ENCODE peak calls at places on chromosomes 2 and 18, in nine cellular contexts. I is PC-9, Z is tibial nerve, Q is sigmoid colon, T is fibroblast of lung, L is lower lobe of right lung, S is tibial artery, E is mammary epithelial cell, M is brain microvascular endothelial cell. O is an unnamed sample.

GRCh38 chr2:68225119-68225632 is 27.2 kb downstream of the PPP3R1 start:
- DNase-seq in Z (no peak), T (peak; percentile 39), Q (no peak), I (no peak), L (no peak), M (peak; percentile 16), S (no peak), E (peak; percentile 57), O (no peak)

GRCh38 chr18:23209031-23209430 is 73.7 kb downstream of the CABLES1 start:
- DNase-seq in Q (no peak), S (no peak), I (no peak), E (no peak), M (peak; percentile 38), L (no peak), Z (no peak), T (no peak), O (no peak)

GRCh38 chr18:48333563-48333962 is 75.6 kb downstream of the ZBTB7C start:
- DNase-seq in S (no peak), L (no peak), M (no peak), Q (no peak), E (no peak), T (no peak), Z (no peak), I (no peak), O (no peak)

GRCh38 chr18:41618135-41618534 is 336.9 kb upstream of the PIK3C3 start:
- DNase-seq in L (no peak), I (no peak), E (no peak), T (no peak), S (no peak), Z (no peak), Q (no peak), M (no peak), O (no peak)

GRCh38 chr2:229071292-229071976 is 199.7 kb downstream of the PID1 start:
- DNase-seq in Z (no peak), E (no peak), S (no peak), L (no peak), T (no peak), I (no peak), Q (no peak), M (peak; percentile 9), O (no peak)

GRCh38 chr2:128560718-128561117 is 242.1 kb upstream of the HS6ST1 start:
- DNase-seq in T (no peak), Q (no peak), M (no peak), L (no peak), S (no peak), I (no peak), Z (no peak), E (no peak), O (no peak)

GRCh38 chr2:100840519-100840918 is 20.6 kb downstream of the NPAS2 start:
- DNase-seq in M (peak; percentile 60), S (no peak), L (no peak), T (no peak), Q (no peak), I (no peak), Z (no peak), E (no peak), O (no peak)

GRCh38 chr2:150101947-150102346 is 385.5 kb downstream of the RND3 start:
- DNase-seq in S (no peak), Q (no peak), Z (no peak), E (no peak), T (peak; percentile 21), L (no peak), M (no peak), I (no peak), O (no peak)

GRCh38 chr2:3494984-3495666 is 24.2 kb downstream of the ADI1 start:
- DNase-seq in E (no peak), L (no peak), Q (no peak), S (no peak), M (no peak), Z (no peak), T (no peak), I (no peak), O (no peak)

GRCh38 chr2:232876978-232877441 is 6.9 kb downstream of the SNORC start:
- DNase-seq in T (no peak), S (peak; percentile 50), I (no peak), Z (peak; percentile 11), M (no peak), Q (peak; percentile 55), E (no peak), L (peak; percentile 41), O (no peak)

GRCh38 chr2:232874677-232875223 is 4.7 kb downstream of the SNORC start:
- DNase-seq in Q (peak; percentile 49), E (no peak), T (no peak), L (no peak), M (no peak), I (no peak), Z (peak; percentile 8), S (peak; percentile 60), O (no peak)

GRCh38 chr2:232873909-232874641 is 4.0 kb downstream of the SNORC start:
- DNase-seq in S (no peak), L (no peak), Z (peak; percentile 7), Q (peak; percentile 25), E (no peak), I (no peak), M (no peak), T (no peak), O (no peak)

GRCh38 chr2:232876071-232876977 is 6.3 kb downstream of the SNORC start:
- DNase-seq in I (peak; percentile 61), Z (peak; percentile 13), Q (peak; percentile 36), M (no peak), S (peak; percentile 51), L (no peak), E (peak; percentile 14), T (no peak), O (no peak)

DNA sequence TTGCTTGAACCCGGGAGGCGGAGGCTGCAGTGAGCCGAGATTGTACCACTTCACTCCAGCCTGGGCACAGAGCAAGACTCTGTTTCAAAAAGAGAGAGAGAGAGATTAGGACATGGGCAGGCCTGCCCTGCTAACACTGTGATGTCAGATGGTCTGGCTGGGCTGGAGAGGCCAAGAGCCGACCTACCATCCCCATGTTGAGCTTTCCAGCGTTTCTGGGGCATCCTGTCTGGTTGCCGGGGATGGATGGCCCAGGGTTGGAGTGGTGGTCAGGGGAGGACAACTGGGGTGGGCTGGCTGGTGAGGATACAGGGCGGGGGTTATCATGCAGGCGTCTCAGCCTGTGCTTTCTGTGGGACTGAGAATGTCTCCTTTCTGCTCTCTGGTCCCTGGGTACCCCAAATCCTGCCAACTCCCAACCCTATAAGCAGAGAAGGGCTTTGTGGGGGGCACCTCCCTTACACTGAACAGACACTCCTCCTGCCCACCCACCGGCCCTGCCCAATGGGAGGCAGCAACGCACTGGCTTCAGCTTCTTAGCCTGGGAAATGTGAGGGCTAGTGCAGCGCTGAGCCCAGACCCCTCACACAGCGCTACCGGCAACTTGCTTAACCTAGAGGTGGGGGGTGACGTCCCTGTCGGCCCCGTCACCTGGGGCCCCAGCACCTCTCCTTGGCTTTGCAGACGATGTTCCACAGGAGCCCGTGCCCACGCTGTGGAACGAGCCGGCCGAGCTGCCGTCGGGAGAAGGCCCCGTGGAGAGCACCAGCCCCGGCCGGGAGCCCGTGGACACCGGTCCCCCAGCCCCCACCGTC is 5.4 kb downstream of the SNORC start:
- DNase-seq in M (no peak), T (no peak), S (peak; percentile 45), L (no peak), I (peak; percentile 34), E (no peak), Z (peak; percentile 12), Q (peak; percentile 56), O (no peak)
- TF ChIP-seq CTCF in M (peak; percentile 18), T (no peak), S (no peak), L (no peak), I (no peak), E (no peak), Z (no peak), Q (no peak), O (no peak)

DNA sequence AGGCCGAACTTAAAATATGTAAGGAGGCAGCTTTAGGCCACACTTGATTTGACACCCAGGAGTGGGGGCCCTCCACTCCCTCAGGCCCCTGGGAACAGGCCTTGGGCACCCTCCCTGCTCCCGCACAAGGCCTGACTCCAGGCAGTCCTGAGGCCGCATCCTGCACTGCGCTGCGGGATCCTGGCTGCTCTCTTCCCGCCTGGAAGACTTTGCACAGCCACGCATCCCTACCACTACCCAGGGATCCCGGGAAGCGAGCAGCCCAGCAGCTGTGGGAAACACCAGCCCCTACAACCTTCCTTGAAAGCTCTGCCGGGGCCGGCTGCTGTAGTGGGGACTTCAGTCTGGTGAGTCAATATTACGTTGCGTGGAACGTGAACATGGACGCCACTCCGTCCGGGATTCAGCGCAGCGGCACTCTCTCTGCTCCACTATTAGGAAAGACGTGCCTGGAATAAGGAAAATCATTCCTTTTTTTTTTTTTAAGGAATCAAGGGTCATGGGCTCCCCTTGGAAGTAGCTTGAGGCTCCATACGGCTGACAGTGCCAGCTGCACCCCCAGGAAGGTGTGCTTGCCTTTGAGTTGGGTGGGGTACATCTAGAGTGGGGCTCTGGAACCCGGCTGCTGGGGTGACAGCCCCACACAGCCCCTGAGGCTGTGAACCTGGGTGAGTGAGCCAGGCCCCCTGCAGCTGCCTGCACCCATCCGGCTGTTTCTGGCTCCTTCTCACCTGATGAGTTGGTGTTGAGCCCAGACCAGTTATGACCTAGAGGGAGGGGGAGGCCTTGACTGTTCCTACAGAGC is 119.1 kb upstream of the TMEM18 start:
- DNase-seq in L (no peak), M (no peak), S (no peak), I (no peak), Q (no peak), T (no peak), Z (no peak), E (no peak), O (no peak)
- H3K4me3 ChIP-seq in L (no peak overlapping the region), M (no peak overlapping the region), S (no peak overlapping the region), I (no peak overlapping the region), Q (no peak overlapping the region), T (no peak overlapping the region), Z (no peak overlapping the region), E (no peak overlapping the region), O (no peak overlapping the region)

GRCh38 chr2:54770211-54770610 is 46.7 kb downstream of the EML6 start:
- DNase-seq in L (no peak), I (no peak), M (no peak), E (no peak), Z (no peak), T (no peak), S (no peak), Q (no peak), O (no peak)

GRCh38 chr2:54770676-54771075 is 47.2 kb downstream of the EML6 start:
- DNase-seq in S (no peak), Z (no peak), L (no peak), T (no peak), E (no peak), I (no peak), M (no peak), Q (no peak), O (no peak)

GRCh38 chr2:54768772-54769428 is 45.4 kb downstream of the EML6 start:
- DNase-seq in Q (no peak), T (no peak), Z (no peak), M (no peak), L (no peak), E (no peak), S (no peak), I (no peak), O (no peak)

GRCh38 chr2:54771166-54771565 is 47.7 kb downstream of the EML6 start:
- DNase-seq in Z (no peak), I (peak; percentile 42), L (no peak), S (no peak), Q (no peak), E (peak; percentile 81), T (no peak), M (peak; percentile 70), O (no peak)

GRCh38 chr2:54767921-54768320 is 44.5 kb downstream of the EML6 start:
- DNase-seq in Z (no peak), T (peak; percentile 33), Q (no peak), L (no peak), M (peak; percentile 35), S (no peak), I (no peak), E (peak; percentile 82), O (no peak)
- H3K27ac ChIP-seq in Z (no peak overlapping the region), T (no peak overlapping the region), Q (no peak overlapping the region), L (no peak overlapping the region), M (no peak overlapping the region), S (no peak overlapping the region), I (no peak overlapping the region), E (no peak overlapping the region), O (no peak overlapping the region)

GRCh38 chr2:88068044-88068443 is 419 bp downstream of the SMYD1 start:
- DNase-seq in E (no peak), I (no peak), Q (no peak), T (no peak), M (no peak), S (no peak), L (no peak), Z (no peak), O (no peak)
- TF ChIP-seq CTCF in E (no peak), I (no peak), Q (no peak), T (no peak), M (no peak), S (no peak), L (no peak), Z (no peak), O (no peak)